ENCODE peak calls at places on chromosomes 2 and 18, in six cellular contexts. V is activated T-helper 1 cell treated with Interleukin-2 at 50 U/mL for 16 hours; N is NCI-H1092; I is activated effector memory CD4-positive, alpha-beta T cell treated with anti-CD3 and anti-CD28 coated beads, Interleukin-2, amount 50 U/mL, for 16 hours; S is AG09319; J is OCI-M1. M is an unnamed sample.

GRCh38 chr2:171652411-171652775 is 34.9 kb upstream of the DYNC1I2 start:
- DNase-seq in V (no peak), N (no peak), I (no peak), S (no peak), J (no peak), M (no peak)

GRCh38 chr2:233542507-233542906 is 24.1 kb downstream of the USP40 start:
- DNase-seq in V (no peak), N (no peak), I (no peak), S (peak), J (no peak), M (no peak)

GRCh38 chr2:129087133-129087813 is 768.6 kb upstream of the HS6ST1 start:
- DNase-seq in V (no peak), N (no peak), I (no peak), S (no peak), J (no peak), M (no peak)

GRCh38 chr18:44777429-44778192 is 96.9 kb downstream of the SETBP1 start:
- DNase-seq in V (no peak), N (no peak), I (no peak), S (no peak), J (no peak), M (no peak)

GRCh38 chr2:237904806-237905599 is 45.6 kb downstream of the RAMP1 start:
- DNase-seq in V (no peak), N (no peak), I (peak), S (peak), J (peak), M (peak)

GRCh38 chr2:147231081-147231480 is 613.7 kb upstream of the ACVR2A start:
- DNase-seq in V (no peak), N (no peak), I (no peak), S (no peak), J (no peak), M (no peak)

GRCh38 chr2:102032368-102033027 is 40.7 kb downstream of the IL1R2 start:
- DNase-seq in V (no peak), N (no peak), I (no peak), S (no peak), J (no peak), M (no peak)

GRCh38 chr18:78431606-78432005 is 548.0 kb upstream of the SALL3 start:
- DNase-seq in V (no peak), N (no peak), I (no peak), S (no peak), J (no peak), M (no peak)

GRCh38 chr18:51157215-51157614 is 40.3 kb downstream of the MEX3C start:
- DNase-seq in V (no peak), N (no peak), I (no peak), S (no peak), J (no peak), M (no peak)

GRCh38 chr2:216013080-216013909 is at the start of gene MREG:
- DNase-seq in V (peak), N (peak), I (peak), S (peak), J (peak), M (peak)

GRCh38 chr18:54776282-54776977 is 51.8 kb upstream of the RAB27B start:
- DNase-seq in V (no peak), N (no peak), I (no peak), S (peak), J (peak), M (no peak)

GRCh38 chr2:66059332-66059731 is 375.6 kb upstream of the MEIS1 start:
- DNase-seq in V (no peak), N (no peak), I (no peak), S (no peak), J (no peak), M (no peak)

GRCh38 chr2:70887550-70888229 is 48.0 kb upstream of the ATP6V1B1 start:
- DNase-seq in V (no peak), N (peak), I (peak), S (no peak), J (no peak), M (no peak)